ENCODE peak calls at places on chromosomes 13 and 19, in eight cellular contexts. L is uterus; X is GM19239; G is activated T-cell treated with anti-CD3 and anti-CD28 coated beads, Interleukin-2, amount 50 U/mL, for 72 hours; Q is DMS 273 treated with DMSO at 0.1 percent for 48 hours; K is tibial nerve; J is astrocyte of the hippocampus; H is bronchial epithelial cell. P is an unnamed sample.

GRCh38 chr13:51822106-51822840 is 18.3 kb upstream of the DHRS12 start:
- DNase-seq in X (no peak), K (no peak), J (no peak), L (no peak), G (no peak), Q (no peak), H (no peak), P (peak)

GRCh38 chr19:51010066-51010795 is 8.8 kb upstream of the KLK8 start:
- DNase-seq in H (peak), G (no peak), L (no peak), J (no peak), Q (no peak), K (no peak), X (no peak), P (no peak)

GRCh38 chr19:12774588-12775555 is at the start of gene HOOK2:
- DNase-seq in K (peak), X (no peak), J (no peak), L (peak), Q (no peak), G (no peak), H (peak), P (peak)

GRCh38 chr13:99989376-99990044 is 7.9 kb downstream of the ZIC2 start:
- DNase-seq in Q (no peak), H (no peak), J (no peak), X (no peak), G (no peak), K (no peak), L (no peak), P (no peak)

GRCh38 chr13:110444226-110444653 is 117.3 kb downstream of the RAB20 start:
- DNase-seq in L (peak), G (no peak), X (no peak), Q (no peak), J (peak), H (peak), K (peak), P (no peak)

GRCh38 chr13:113291997-113292862 is 4.8 kb upstream of the LAMP1 start:
- DNase-seq in J (peak), X (no peak), Q (no peak), H (no peak), K (no peak), L (no peak), G (peak), P (no peak)

GRCh38 chr13:36131215-36131930 is at the start of gene DCLK1:
- DNase-seq in Q (no peak), L (peak), H (no peak), G (no peak), X (no peak), K (peak), J (peak), P (no peak)

GRCh38 chr19:42433503-42434260 is 6.5 kb upstream of the LIPE start:
- DNase-seq in H (peak), G (peak), L (peak), J (peak), K (peak), Q (peak), X (no peak), P (peak)

GRCh38 chr13:98741741-98742435 is 10.6 kb downstream of the SLC15A1 start:
- DNase-seq in Q (no peak), J (no peak), X (no peak), L (no peak), G (no peak), H (no peak), K (no peak), P (no peak)

GRCh38 chr19:46192990-46193650 is 36.4 kb upstream of the IGFL1 start:
- DNase-seq in Q (no peak), J (peak), G (peak), L (no peak), K (no peak), H (peak), X (no peak), P (no peak)

GRCh38 chr19:1361601-1362384 is 21.9 kb upstream of the NDUFS7 start:
- DNase-seq in Q (no peak), G (no peak), K (no peak), L (no peak), H (peak), X (no peak), J (peak), P (no peak)

GRCh38 chr19:35555301-35556005 is 8.0 kb downstream of the ATP4A start:
- DNase-seq in H (no peak), K (no peak), Q (no peak), X (no peak), G (no peak), J (peak), L (no peak), P (no peak)

GRCh38 chr13:29935309-29935981 is 85.0 kb upstream of the UBL3 start:
- DNase-seq in G (peak), Q (no peak), H (no peak), X (peak), L (no peak), J (no peak), K (no peak), P (peak)

GRCh38 chr13:113098163-113098732 is 7.3 kb upstream of the F7 start:
- DNase-seq in X (no peak), G (no peak), H (no peak), Q (no peak), L (no peak), J (peak), K (no peak), P (no peak)

GRCh38 chr19:51546650-51547396 is 15.4 kb upstream of the SIGLEC6 start:
- DNase-seq in Q (no peak), H (no peak), G (peak), X (no peak), J (peak), L (no peak), K (no peak), P (no peak)

GRCh38 chr13:23918208-23918607 is 20.9 kb upstream of the C1QTNF9B start:
- DNase-seq in H (peak), G (no peak), K (no peak), J (no peak), Q (no peak), L (no peak), X (no peak), P (no peak)

GRCh38 chr13:112916296-112916695 is 52.7 kb upstream of the MCF2L start:
- DNase-seq in G (no peak), Q (no peak), H (no peak), J (no peak), L (no peak), K (no peak), X (no peak), P (no peak)

GRCh38 chr19:45542234-45542668 is 35.0 kb downstream of the VASP start:
- DNase-seq in Q (no peak), X (no peak), H (peak), J (no peak), G (no peak), K (no peak), L (no peak), P (no peak)